ENCODE peak calls at places on chromosomes 2 and 18, in five cellular contexts. U is tibial nerve; P is glutamatergic neuron; J is naive thymus-derived CD8-positive, alpha-beta T cell; L is progenitor cell of endocrine pancreas. X is an unnamed sample.

GRCh38 chr2:213806125-213806726 is 522.0 kb downstream of the SPAG16 start:
- DNase-seq in J (no peak), P (no peak), L (no peak), U (no peak), X (no peak)

GRCh38 chr18:22169889-22170420 is 566 bp downstream of the GATA6 start:
- DNase-seq in P (no peak), L (no peak), J (no peak), U (no peak), X (no peak)

GRCh38 chr2:170224692-170225091 is 46.7 kb downstream of the MYO3B start:
- DNase-seq in U (no peak), J (no peak), L (no peak), P (peak), X (no peak)

GRCh38 chr18:63586966-63587365 is at the start of gene SERPINB13:
- DNase-seq in L (no peak), P (no peak), J (no peak), U (no peak), X (no peak)

GRCh38 chr2:209495855-209496585 is 72.2 kb downstream of the MAP2 start:
- DNase-seq in U (no peak), J (no peak), P (no peak), L (no peak), X (no peak)

GRCh38 chr2:9627310-9627709 is 3.5 kb downstream of the YWHAQ start:
- DNase-seq in J (no peak), L (no peak), U (no peak), P (no peak), X (no peak)

GRCh38 chr2:49972699-49973098 is 818.4 kb upstream of the FSHR start:
- DNase-seq in J (no peak), P (peak), U (no peak), L (no peak), X (no peak)

GRCh38 chr18:74402806-74403433 is 54.2 kb downstream of the DIPK1C start:
- DNase-seq in P (no peak), L (no peak), U (no peak), J (no peak), X (no peak)

GRCh38 chr2:190359896-190360376 is 16.5 kb downstream of the INPP1 start:
- DNase-seq in P (no peak), J (no peak), U (no peak), L (no peak), X (no peak)

GRCh38 chr2:130183500-130184373 is 1.7 kb downstream of the MZT2B start:
- DNase-seq in U (no peak), L (no peak), P (peak), J (no peak), X (no peak)

GRCh38 chr2:71607490-71607889 is 154.1 kb downstream of the DYSF start:
- DNase-seq in P (peak), U (no peak), L (no peak), J (no peak), X (peak)

GRCh38 chr2:85854166-85854509 is 34.7 kb downstream of the ST3GAL5 start:
- DNase-seq in J (no peak), L (no peak), U (no peak), P (no peak), X (no peak)

GRCh38 chr2:209331291-209331844 is 92.5 kb upstream of the MAP2 start:
- DNase-seq in J (no peak), U (no peak), L (no peak), P (no peak), X (no peak)

GRCh38 chr2:135257383-135258090 is 205.4 kb downstream of the RAB3GAP1 start:
- DNase-seq in U (no peak), L (no peak), P (no peak), J (no peak), X (no peak)

GRCh38 chr18:76384861-76385680 is 110.0 kb downstream of the ZNF516 start:
- DNase-seq in U (no peak), L (no peak), P (no peak), J (no peak), X (no peak)

GRCh38 chr18:44679912-44680270 is 797 bp upstream of the SETBP1 start:
- DNase-seq in P (peak), L (peak), U (peak), J (no peak), X (peak)

GRCh38 chr2:222931659-222932058 is 70.8 kb downstream of the ACSL3 start:
- DNase-seq in J (no peak), L (no peak), U (no peak), P (no peak), X (no peak)

GRCh38 chr2:82282111-82282882 is 1977.7 kb upstream of the LRRTM1 start:
- DNase-seq in P (peak), L (no peak), U (no peak), J (no peak), X (no peak)

GRCh38 chr2:172021955-172022354 is 22.2 kb downstream of the METAP1D start:
- DNase-seq in J (no peak), U (no peak), P (no peak), L (no peak), X (no peak)

GRCh38 chr18:5964996-5965395 is 69.7 kb upstream of the TMEM200C start:
- DNase-seq in P (no peak), J (no peak), L (no peak), U (no peak), X (no peak)

GRCh38 chr2:222319576-222320440 is 21.0 kb upstream of the PAX3 start:
- DNase-seq in P (peak), L (no peak), U (no peak), J (no peak), X (no peak)

GRCh38 chr2:136065384-136065783 is 52.6 kb downstream of the CXCR4 start:
- DNase-seq in U (no peak), L (no peak), J (no peak), P (peak), X (no peak)

GRCh38 chr2:121778736-121779487 is 23.5 kb downstream of the TSN start:
- DNase-seq in P (no peak), J (no peak), L (no peak), U (no peak), X (no peak)

GRCh38 chr2:55371387-55371786 is 48.3 kb downstream of the CCDC88A start:
- DNase-seq in J (no peak), P (no peak), L (no peak), U (no peak), X (no peak)

GRCh38 chr2:216535454-216535995 is 36.9 kb downstream of the RPL37A start:
- DNase-seq in U (peak), J (no peak), P (no peak), L (no peak), X (peak)

GRCh38 chr2:61887684-61888303 is 662 bp downstream of the CCT4 start:
- DNase-seq in U (peak), J (no peak), L (no peak), P (no peak), X (no peak)

GRCh38 chr2:172329404-172330059 is 97.9 kb upstream of the ITGA6 start:
- DNase-seq in P (no peak), J (no peak), U (no peak), L (no peak), X (peak)

GRCh38 chr2:189050110-189050712 is 76.0 kb downstream of the COL3A1 start:
- DNase-seq in L (no peak), P (no peak), U (no peak), J (no peak), X (no peak)